ENCODE peak calls at places on chromosomes 16 and 17, in six cellular contexts. K is T47D, P is NCI-H748 treated with DMSO at 0.1 percent for 48 hours, R is Calu3, X is endothelial cell of umbilical vein, L is neural crest cell. J is an unnamed sample.
A peak's percentile ranks its signal among the peaks of the same experiment; 100 is the strongest.

GRCh38 chr17:9022553-9023388 is 1.5 kb downstream of the NTN1 start:
- DNase-seq in K (no peak), X (peak; percentile 28), L (no peak), P (no peak), R (no peak), J (peak; percentile 9)

GRCh38 chr17:32161029-32161428 is 18.7 kb downstream of the RHOT1 start:
- DNase-seq in R (no peak), X (no peak), K (no peak), P (no peak), L (no peak), J (no peak)

GRCh38 chr17:68851875-68852274 is 103.3 kb downstream of the ABCA8 start:
- DNase-seq in R (no peak), P (no peak), L (no peak), X (no peak), K (no peak), J (no peak)

GRCh38 chr17:29241015-29241963 is 5.4 kb upstream of the CRYBA1 start:
- DNase-seq in P (no peak), K (peak; percentile 60), R (peak; percentile 60), X (peak; percentile 82), L (peak; percentile 51), J (peak; percentile 97)

GRCh38 chr17:41322903-41323895 is 7.7 kb upstream of the KRTAP17-1 start:
- DNase-seq in X (no peak), K (no peak), R (no peak), P (no peak), L (no peak), J (no peak)

GRCh38 chr16:88466175-88466862 is 13.2 kb downstream of the ZFPM1 start:
- DNase-seq in R (no peak), X (no peak), K (no peak), P (no peak), L (no peak), J (no peak)

GRCh38 chr16:25855818-25856217 is 164.1 kb downstream of the HS3ST4 start:
- DNase-seq in K (no peak), R (no peak), L (no peak), X (no peak), P (no peak), J (no peak)

GRCh38 chr17:76076765-76077581 is 2.0 kb upstream of the ZACN start:
- DNase-seq in K (no peak), P (no peak), L (no peak), R (no peak), X (no peak), J (no peak)

GRCh38 chr17:50189396-50190277 is 11.8 kb downstream of the COL1A1 start:
- DNase-seq in X (no peak), P (no peak), R (no peak), K (no peak), L (no peak), J (peak; percentile 26)

GRCh38 chr16:1300664-1301476 is 8.6 kb upstream of the UBE2I start:
- DNase-seq in X (peak; percentile 48), L (peak; percentile 85), P (no peak), R (peak; percentile 84), K (peak; percentile 82), J (peak; percentile 54)

GRCh38 chr17:59378621-59379194 is 47.3 kb downstream of the YPEL2 start:
- DNase-seq in P (no peak), X (peak; percentile 93), K (no peak), L (no peak), R (no peak), J (peak; percentile 82)

GRCh38 chr16:52547001-52547833 is at the start of gene TOX3:
- DNase-seq in P (peak; percentile 36), X (no peak), L (peak; percentile 55), K (no peak), R (peak; percentile 77), J (no peak)

J was measured in mesenchymal stem cell.